ENCODE peak calls at places on chromosome 13, in four cellular contexts. O is IMR-90, G is Panc1, F is mucosa of descending colon. T is an unnamed sample. For H3K4me1, the result is how much of the 10 kb centered on the place peaks cover.

GRCh38 chr13:31962661-31963345 is 68.8 kb upstream of the FRY start:
- DNase-seq in O (peak), G (no peak), F (no peak), T (no peak)

GRCh38 chr13:27401210-27401609 is 23.2 kb upstream of the GTF3A start:
- DNase-seq in O (no peak), G (no peak), F (peak), T (peak)

GRCh38 chr13:112522578-112522977 is 65.4 kb downstream of the TUBGCP3 start:
- DNase-seq in O (peak), G (no peak), F (no peak), T (no peak)

GRCh38 chr13:73059460-73060250 is 850 bp downstream of the KLF5 start:
- DNase-seq in O (peak), G (no peak), F (no peak), T (peak)

GRCh38 chr13:19601749-19602725 is 31.4 kb upstream of the MPHOSPH8 start:
- DNase-seq in O (peak), G (no peak), F (peak), T (peak)

GRCh38 chr13:111883571-111884343 is 183.2 kb upstream of the SOX1 start:
- DNase-seq in O (no peak), G (no peak), F (no peak), T (no peak)

GRCh38 chr13:110517505-110518149 is 43.9 kb downstream of the RAB20 start:
- DNase-seq in O (no peak), G (no peak), F (peak), T (no peak)

GRCh38 chr13:110811751-110812110 is 98.2 kb downstream of the ING1 start:
- DNase-seq in O (no peak), G (no peak), F (no peak), T (no peak)

GRCh38 chr13:93238711-93239110 is 12.1 kb downstream of the GPC6 start:
- DNase-seq in O (no peak), G (no peak), F (no peak), T (no peak)

GRCh38 chr13:39767791-39768564 is 112.5 kb downstream of the COG6 start:
- DNase-seq in O (no peak), G (no peak), F (peak), T (no peak)

GRCh38 chr13:77345150-77345780 is 18.4 kb upstream of the MYCBP2 start:
- DNase-seq in O (no peak), G (no peak), F (no peak), T (no peak)

GRCh38 chr13:97366172-97366688 is 67.7 kb upstream of the RAP2A start:
- DNase-seq in O (no peak), G (no peak), F (no peak), T (no peak)
- TF ChIP-seq CTCF in O (peak), G (peak), F (no peak), T (no peak)

GRCh38 chr13:41056996-41057711 is 4.2 kb upstream of the WBP4 start:
- DNase-seq in O (no peak), G (no peak), F (no peak), T (no peak)
- H3K4me1 ChIP-seq in O (under half), G (half or more), F (half or more), T (half or more)

GRCh38 chr13:43675577-43675976 is 111.2 kb downstream of the ENOX1 start:
- DNase-seq in O (no peak), G (no peak), F (no peak), T (no peak)

DNA sequence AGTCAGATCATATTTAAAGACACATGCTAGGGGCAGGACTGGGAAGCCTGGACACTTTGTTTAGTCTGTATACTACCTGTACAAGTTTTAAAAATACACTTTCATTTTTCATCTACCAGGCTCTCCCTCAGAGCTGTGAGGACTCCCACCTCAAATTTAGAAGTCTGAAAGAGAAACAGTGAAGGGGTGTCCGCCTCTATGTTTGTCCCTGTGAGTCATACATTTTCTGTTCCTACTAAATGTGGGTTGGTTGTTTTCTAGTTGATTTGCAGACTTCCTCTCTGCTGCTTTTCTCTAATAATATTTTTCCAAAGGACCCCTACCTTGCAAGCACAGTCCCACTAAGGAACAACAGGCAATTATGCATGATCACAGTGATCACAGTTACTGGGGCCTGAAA is 110.5 kb downstream of the ENOX1 start:
- DNase-seq in O (no peak), G (no peak), F (no peak), T (no peak)
- TF ChIP-seq CTCF in O (no peak), G (no peak), F (no peak), T (no peak)

GRCh38 chr13:48798180-48798579 is 144.5 kb downstream of the CYSLTR2 start:
- DNase-seq in O (no peak), G (no peak), F (no peak), T (no peak)
- H3K4me1 ChIP-seq in O (under half), G (under half), F (under half), T (under half)

DNA sequence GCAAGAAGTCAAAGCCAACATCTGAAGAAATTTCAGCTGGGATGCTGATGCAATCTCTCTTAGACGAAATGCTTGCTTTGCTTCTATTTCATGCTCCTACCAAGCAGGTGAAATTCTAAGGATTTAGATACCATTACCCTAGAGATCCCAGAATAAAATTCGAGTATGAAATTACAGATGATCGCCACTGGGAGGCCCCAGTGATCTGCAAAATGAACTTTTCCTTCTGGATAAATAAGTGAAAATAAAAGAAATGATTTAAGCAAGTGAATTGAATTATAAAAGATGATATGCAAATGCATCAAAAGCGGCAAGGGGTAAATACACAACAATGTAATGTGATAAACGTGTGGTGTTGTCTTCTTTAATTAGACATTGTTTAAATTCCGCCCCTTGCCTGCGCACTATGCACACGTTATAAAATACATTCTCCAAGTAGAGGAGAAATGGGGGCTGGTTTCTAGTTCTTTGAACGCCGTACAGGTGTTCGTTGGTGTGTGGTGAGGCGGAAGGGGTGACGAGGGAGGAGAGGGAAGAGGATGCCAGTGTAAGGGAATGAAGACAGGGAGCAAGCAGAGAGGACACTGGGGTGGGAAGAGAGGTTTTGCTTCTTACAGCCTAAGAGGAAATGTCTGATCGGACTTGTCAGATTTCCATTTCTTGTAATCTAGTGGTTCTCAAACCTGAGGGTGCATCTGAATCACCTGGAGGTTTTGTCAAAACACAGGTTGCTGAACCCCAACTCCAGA is 58.0 kb downstream of the ERCC5 start:
- DNase-seq in O (peak), G (no peak), F (no peak), T (no peak)
- TF ChIP-seq CTCF in O (peak), G (peak), F (peak), T (no peak)

GRCh38 chr13:30370916-30371521 is 51.3 kb upstream of the UBE2L5 start:
- DNase-seq in O (no peak), G (no peak), F (no peak), T (no peak)
- H3K4me1 ChIP-seq in O (under half), G (under half), F (under half), T (under half)